ENCODE peak calls at places on chromosomes 12 and 14, in six cellular contexts. J is pancreas, V is colonic mucosa, W is HFF-Myc, Y is tibial artery, U is LNCaP clone FGC. L is an unnamed sample.

GRCh38 chr14:71551291-71551955 is 380.8 kb upstream of the RGS6 start:
- DNase-seq in J (no peak), V (no peak), W (peak), Y (no peak), U (no peak), L (no peak)

GRCh38 chr12:65113621-65114035 is 7.5 kb downstream of the WIF1 start:
- DNase-seq in J (no peak), V (no peak), W (peak), Y (no peak), U (no peak), L (no peak)

GRCh38 chr12:6954754-6955461 is 3.8 kb downstream of the PTPN6 start:
- DNase-seq in J (no peak), V (no peak), W (no peak), Y (no peak), U (no peak), L (no peak)

GRCh38 chr12:3792623-3793288 is 39.8 kb upstream of the CRACR2A start:
- DNase-seq in J (no peak), V (no peak), W (no peak), Y (no peak), U (no peak), L (no peak)

GRCh38 chr14:66638688-66639087 is 130.7 kb downstream of the GPHN start:
- DNase-seq in J (no peak), V (no peak), W (no peak), Y (no peak), U (no peak), L (no peak)

GRCh38 chr14:38207830-38208815 is at the start of gene SSTR1:
- DNase-seq in J (peak), V (peak), W (no peak), Y (no peak), U (no peak), L (no peak)

GRCh38 chr12:31618228-31619025 is 27.5 kb upstream of the DENND5B start:
- DNase-seq in J (no peak), V (no peak), W (no peak), Y (no peak), U (no peak), L (no peak)

GRCh38 chr14:23069413-23069806 is 12.1 kb upstream of the CDH24 start:
- DNase-seq in J (no peak), V (no peak), W (no peak), Y (peak), U (no peak), L (no peak)

GRCh38 chr14:70709726-70710382 is 68.1 kb downstream of the TTC9 start:
- DNase-seq in J (no peak), V (no peak), W (no peak), Y (no peak), U (no peak), L (no peak)

GRCh38 chr14:24080888-24081738 is 9.8 kb downstream of the CPNE6 start:
- DNase-seq in J (peak), V (peak), W (no peak), Y (peak), U (no peak), L (no peak)

GRCh38 chr14:52546318-52546670 is 6.0 kb downstream of the TXNDC16 start:
- DNase-seq in J (no peak), V (no peak), W (no peak), Y (no peak), U (no peak), L (no peak)

GRCh38 chr14:100140452-100141132 is 18.9 kb downstream of the DEGS2 start:
- DNase-seq in J (peak), V (peak), W (no peak), Y (no peak), U (no peak), L (no peak)

GRCh38 chr12:188910-189621 is 24.9 kb downstream of the SLC6A12 start:
- DNase-seq in J (peak), V (no peak), W (no peak), Y (no peak), U (no peak), L (no peak)

GRCh38 chr12:108861878-108862587 is 4.7 kb upstream of the SSH1 start:
- DNase-seq in J (no peak), V (peak), W (no peak), Y (no peak), U (no peak), L (no peak)

GRCh38 chr12:124566181-124567034 is 1.0 kb downstream of the NCOR2 start:
- DNase-seq in J (peak), V (peak), W (peak), Y (peak), U (no peak), L (peak)

GRCh38 chr14:49134940-49135339 is 451.2 kb downstream of the RPS29 start:
- DNase-seq in J (no peak), V (no peak), W (no peak), Y (no peak), U (no peak), L (no peak)

DNA sequence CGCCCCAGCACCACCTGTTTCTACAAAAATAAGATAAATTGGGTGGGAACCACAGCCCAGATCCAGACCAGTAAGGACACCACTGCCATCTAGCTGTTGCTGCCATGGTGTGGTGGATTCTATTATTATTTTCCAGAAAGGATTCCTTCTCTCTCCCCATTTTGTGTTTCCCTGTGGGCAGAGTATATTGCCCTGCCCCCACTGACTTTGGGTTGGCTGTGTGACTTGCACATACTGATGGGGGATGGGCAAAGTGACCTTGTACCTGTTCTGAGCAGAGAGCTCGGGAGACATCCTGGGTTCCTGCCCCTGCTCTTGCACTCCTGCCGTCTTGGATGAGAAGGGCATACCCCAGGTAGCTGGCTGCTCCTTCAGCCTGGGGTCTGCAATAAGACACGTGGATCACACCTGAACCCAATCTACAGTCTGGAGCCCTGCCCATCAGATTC is 24.3 kb downstream of the MOAP1 start:
- DNase-seq in J (no peak), V (no peak), W (no peak), Y (no peak), U (no peak), L (no peak)
- TF ChIP-seq CTCF in J (no peak), V (no peak), W (peak), Y (no peak), U (peak), L (peak)

DNA sequence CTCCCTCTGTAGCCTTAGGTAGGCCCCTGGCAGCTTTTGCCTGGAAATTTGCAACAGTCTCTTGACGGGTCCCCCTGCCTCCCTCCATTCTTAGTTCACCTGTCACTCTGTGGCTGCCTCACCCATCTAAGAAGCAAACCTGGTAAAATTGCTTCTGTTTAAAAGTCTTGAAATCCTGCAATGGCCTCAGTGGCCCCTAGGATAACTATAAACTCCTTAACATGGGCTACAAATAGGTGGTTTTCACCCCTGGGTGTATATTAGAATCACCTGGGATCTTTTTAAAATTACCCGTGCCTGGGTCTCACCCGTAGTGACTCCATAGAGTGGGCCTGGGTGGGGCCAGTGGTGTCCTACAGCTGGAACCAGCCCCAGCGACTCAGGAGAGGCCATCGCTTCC is 332.7 kb downstream of the CACNA1C start:
- DNase-seq in J (no peak), V (no peak), W (no peak), Y (no peak), U (no peak), L (no peak)
- TF ChIP-seq CTCF in J (no peak), V (no peak), W (no peak), Y (peak), U (no peak), L (no peak)

GRCh38 chr12:10501031-10501430 is 4.7 kb upstream of the EIF2S3B start:
- DNase-seq in J (no peak), V (no peak), W (no peak), Y (no peak), U (peak), L (no peak)
- TF ChIP-seq CTCF in J (no peak), V (no peak), W (no peak), Y (no peak), U (peak), L (no peak)

GRCh38 chr14:74308695-74309094 is 6.0 kb upstream of the ABCD4 start:
- DNase-seq in J (no peak), V (no peak), W (no peak), Y (no peak), U (no peak), L (no peak)

GRCh38 chr14:74302160-74302628 is 540 bp downstream of the ABCD4 start:
- DNase-seq in J (no peak), V (no peak), W (no peak), Y (no peak), U (no peak), L (no peak)

GRCh38 chr14:74301594-74302159 is 1.1 kb downstream of the ABCD4 start:
- DNase-seq in J (no peak), V (peak), W (no peak), Y (no peak), U (no peak), L (no peak)

GRCh38 chr14:74299061-74299545 is 3.6 kb downstream of the ABCD4 start:
- DNase-seq in J (no peak), V (peak), W (no peak), Y (no peak), U (no peak), L (no peak)

DNA sequence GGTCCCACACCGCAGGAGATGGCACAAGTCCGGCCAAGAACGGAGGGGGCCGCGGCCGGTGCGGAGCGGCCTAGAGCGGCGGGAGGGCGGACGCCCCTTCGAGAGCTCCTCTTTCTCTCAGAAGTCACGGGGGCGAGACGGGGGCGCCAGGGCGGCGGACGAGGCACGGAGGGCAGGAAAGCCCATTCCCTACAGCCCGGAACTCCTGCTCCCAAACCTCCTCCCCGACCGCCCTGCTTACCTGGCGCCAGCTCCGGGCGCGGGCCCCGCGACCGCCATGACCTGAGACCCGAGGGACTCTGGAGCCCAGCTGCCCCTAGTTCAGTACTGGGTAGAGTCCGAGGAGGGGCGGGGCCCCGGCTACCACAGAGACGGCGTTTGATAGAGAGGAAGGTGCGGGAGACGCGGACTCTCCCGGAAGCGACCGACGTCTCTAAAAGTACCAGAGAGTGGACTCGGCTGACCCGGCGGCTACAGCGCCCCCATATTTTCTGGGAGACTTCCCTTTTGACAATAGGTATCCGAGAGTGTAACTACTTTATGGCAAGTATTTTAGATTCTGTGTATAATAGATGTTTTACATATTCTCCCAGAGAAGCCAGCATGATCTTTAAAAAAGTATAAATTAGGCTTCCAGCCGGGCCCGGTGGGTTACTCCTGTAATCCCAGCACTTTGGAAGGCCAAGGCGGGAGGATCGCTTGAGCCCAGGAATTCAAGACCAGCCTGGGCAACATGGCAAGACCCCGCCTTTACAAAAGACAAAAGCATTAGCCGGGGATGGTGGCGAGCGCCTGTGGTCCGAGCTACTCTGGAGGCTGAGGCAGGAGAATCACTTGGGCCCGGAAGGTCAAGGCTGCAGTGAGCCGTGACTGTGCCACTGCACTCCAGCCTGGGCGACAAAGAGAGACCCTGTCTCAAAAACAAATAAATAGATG is at the start of gene ABCD4:
- DNase-seq in J (peak), V (peak), W (peak), Y (peak), U (peak), L (peak)
- TF ChIP-seq CTCF in J (no peak), V (peak), W (peak), Y (no peak), U (peak), L (no peak)

GRCh38 chr12:52984136-52984535 is 22.1 kb upstream of the EIF4B start:
- DNase-seq in J (no peak), V (no peak), W (no peak), Y (no peak), U (no peak), L (no peak)
- TF ChIP-seq CTCF in J (no peak), V (no peak), W (no peak), Y (no peak), U (no peak), L (no peak)

DNA sequence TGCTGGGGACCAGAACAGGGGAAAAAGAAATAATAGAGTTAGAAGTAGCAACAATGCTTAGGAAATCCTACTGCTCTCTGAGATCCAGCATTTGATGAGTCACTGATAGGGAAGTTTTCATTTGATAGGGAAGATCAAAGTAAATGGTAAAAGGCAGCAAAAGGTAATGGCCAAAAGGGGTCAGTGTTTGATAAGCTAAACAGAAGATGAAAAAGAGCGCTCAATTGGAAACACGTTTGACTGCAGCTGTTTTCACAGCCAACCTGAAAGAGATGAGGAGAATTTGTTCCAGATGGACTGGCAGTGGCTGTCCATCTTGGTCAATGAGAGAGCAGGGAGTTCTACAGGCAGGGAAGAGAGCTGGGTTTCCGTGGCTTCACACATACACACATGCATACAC is 264.2 kb downstream of the TMEM132C start:
- DNase-seq in J (no peak), V (no peak), W (no peak), Y (no peak), U (no peak), L (no peak)
- TF ChIP-seq CTCF in J (no peak), V (no peak), W (no peak), Y (no peak), U (no peak), L (no peak)

DNA sequence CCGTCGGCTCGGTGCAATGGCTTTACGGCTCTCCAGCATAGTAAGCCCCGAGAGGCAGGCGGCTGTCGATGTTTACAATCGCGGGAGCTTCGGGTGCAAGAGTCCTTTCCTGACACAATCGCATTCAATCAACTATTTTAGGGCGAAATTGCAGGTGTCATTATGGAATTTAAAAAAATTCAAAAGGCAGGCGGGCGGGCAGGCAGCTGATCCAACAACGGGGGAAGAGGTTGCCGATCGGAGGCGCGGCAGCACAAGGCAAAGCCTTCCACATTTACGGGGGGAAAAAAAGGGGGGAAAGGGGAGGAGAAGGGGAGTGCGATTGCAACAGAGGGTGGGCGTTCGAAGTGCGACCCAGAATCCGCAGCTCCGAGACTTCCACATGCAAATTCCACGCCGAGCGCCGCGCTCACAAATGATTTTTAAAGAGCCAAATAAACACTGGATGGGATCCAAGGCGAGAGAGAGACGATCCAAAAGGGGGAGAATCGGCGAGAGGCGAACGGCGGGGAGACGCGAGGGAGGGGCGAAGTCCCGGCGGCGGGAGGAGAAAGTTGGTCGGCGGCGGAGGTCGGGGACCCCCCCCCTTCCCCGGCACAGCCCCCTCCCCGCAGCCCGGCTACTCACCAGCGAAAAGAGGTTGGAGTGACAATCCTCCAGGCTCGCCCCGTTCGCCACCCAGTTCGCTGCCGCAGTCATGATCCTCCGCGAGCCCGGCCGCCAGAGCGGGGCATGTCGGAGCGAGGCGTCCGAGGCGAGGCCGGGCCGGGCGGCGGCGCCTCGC is 868 bp downstream of the MED13L start:
- DNase-seq in J (peak), V (peak), W (no peak), Y (peak), U (no peak), L (peak)
- TF ChIP-seq CTCF in J (no peak), V (no peak), W (no peak), Y (no peak), U (peak), L (no peak)

GRCh38 chr12:100927825-100928224 is 133.2 kb downstream of the ANO4 start:
- DNase-seq in J (no peak), V (no peak), W (peak), Y (no peak), U (no peak), L (no peak)

GRCh38 chr12:100926669-100927248 is 132.2 kb downstream of the ANO4 start:
- DNase-seq in J (no peak), V (peak), W (peak), Y (no peak), U (no peak), L (no peak)
- TF ChIP-seq CTCF in J (peak), V (peak), W (peak), Y (no peak), U (peak), L (no peak)

L was measured in right atrium auricular region.